ENCODE peak calls at places on chromosome 17, in eight cellular contexts. G, J, Y, D, A, C, H and O are unnamed samples.
A peak's percentile ranks its signal among the peaks of the same experiment; 100 is the strongest.

GRCh38 chr17:42458497-42459255 is at the start of gene ATP6V0A1:
- DNase-seq in G (peak; percentile 82), J (peak; percentile 95), A (peak; percentile 94), Y (peak; percentile 95), C (peak; percentile 98), D (peak; percentile 97), H (no peak), O (no peak)

GRCh38 chr17:2122641-2123302 is 67.9 kb downstream of the HIC1 start:
- DNase-seq in D (peak; percentile 62), J (no peak), A (no peak), G (peak; percentile 87), Y (peak; percentile 68), H (peak; percentile 66), C (peak; percentile 80), O (peak; percentile 65)

GRCh38 chr17:73541111-73541510 is 103.1 kb downstream of the SDK2 start:
- DNase-seq in C (no peak), H (no peak), G (no peak), J (no peak), D (no peak), A (no peak), Y (no peak), O (no peak)

GRCh38 chr17:82250868-82251500 is 22.1 kb downstream of the SLC16A3 start:
- DNase-seq in A (no peak), G (no peak), D (no peak), Y (no peak), H (no peak), J (no peak), C (peak; percentile 47), O (no peak)

GRCh38 chr17:34095101-34095500 is 160.0 kb upstream of the CCL2 start:
- DNase-seq in Y (no peak), J (no peak), D (no peak), H (no peak), C (no peak), A (no peak), G (no peak), O (no peak)

GRCh38 chr17:55735784-55736405 is 13.2 kb upstream of the TMEM100 start:
- DNase-seq in Y (no peak), A (peak; percentile 72), J (peak; percentile 39), D (no peak), H (no peak), C (no peak), G (peak; percentile 8), O (no peak)

GRCh38 chr17:35748323-35748960 is 4.6 kb downstream of the GAS2L2 start:
- DNase-seq in J (no peak), A (no peak), Y (no peak), C (no peak), D (no peak), H (no peak), G (peak; percentile 53), O (no peak)

GRCh38 chr17:21460358-21460757 is 84.2 kb downstream of the KCNJ12 start:
- DNase-seq in H (no peak), A (no peak), Y (no peak), D (no peak), G (no peak), J (no peak), C (no peak), O (no peak)

GRCh38 chr17:32834104-32834503 is 42.8 kb downstream of the MYO1D start:
- DNase-seq in H (no peak), C (no peak), G (no peak), Y (no peak), A (no peak), J (no peak), D (no peak), O (no peak)

GRCh38 chr17:27572665-27573064 is 58.3 kb upstream of the LGALS9 start:
- DNase-seq in G (no peak), A (no peak), Y (no peak), C (no peak), H (no peak), D (no peak), J (no peak), O (no peak)

GRCh38 chr17:37384560-37385160 is 8.9 kb downstream of the C17orf78 start:
- DNase-seq in H (no peak), D (no peak), J (no peak), Y (no peak), A (no peak), G (no peak), C (no peak), O (no peak)

GRCh38 chr17:36728030-36728991 is 126.9 kb downstream of the MRM1 start:
- DNase-seq in A (no peak), H (no peak), C (no peak), J (no peak), G (no peak), Y (no peak), D (no peak), O (no peak)

GRCh38 chr17:4997302-4998026 is at the start of the genes INCA1 and KIF1C:
- DNase-seq in Y (peak; percentile 95), H (peak; percentile 54), A (peak; percentile 91), C (peak; percentile 98), D (peak; percentile 95), J (peak; percentile 89), G (peak; percentile 97), O (peak; percentile 52)

GRCh38 chr17:49798182-49798581 is 9.7 kb downstream of the KAT7 start:
- DNase-seq in A (no peak), D (no peak), G (no peak), H (no peak), J (no peak), Y (no peak), C (no peak), O (no peak)
- H3K27ac ChIP-seq in A (no peak overlapping the region), D (peak overlapping the region; percentile 14), G (no peak overlapping the region), H (no peak overlapping the region), J (no peak overlapping the region), Y (peak overlapping the region; percentile 5), C (no peak overlapping the region), O (no peak overlapping the region)

GRCh38 chr17:9108166-9108565 is 86.9 kb downstream of the NTN1 start:
- DNase-seq in J (no peak), A (no peak), H (no peak), C (no peak), Y (no peak), D (no peak), G (no peak), O (no peak)

GRCh38 chr17:9101356-9101755 is 80.0 kb downstream of the NTN1 start:
- DNase-seq in Y (no peak), G (no peak), H (no peak), D (no peak), J (no peak), A (no peak), C (no peak), O (no peak)

GRCh38 chr17:9107527-9107926 is 86.2 kb downstream of the NTN1 start:
- DNase-seq in Y (no peak), D (no peak), H (no peak), C (no peak), J (no peak), G (no peak), A (no peak), O (no peak)

GRCh38 chr17:9104370-9105041 is 83.2 kb downstream of the NTN1 start:
- DNase-seq in H (no peak), C (peak; percentile 70), D (peak; percentile 80), Y (no peak), G (no peak), A (no peak), J (no peak), O (no peak)

DNA sequence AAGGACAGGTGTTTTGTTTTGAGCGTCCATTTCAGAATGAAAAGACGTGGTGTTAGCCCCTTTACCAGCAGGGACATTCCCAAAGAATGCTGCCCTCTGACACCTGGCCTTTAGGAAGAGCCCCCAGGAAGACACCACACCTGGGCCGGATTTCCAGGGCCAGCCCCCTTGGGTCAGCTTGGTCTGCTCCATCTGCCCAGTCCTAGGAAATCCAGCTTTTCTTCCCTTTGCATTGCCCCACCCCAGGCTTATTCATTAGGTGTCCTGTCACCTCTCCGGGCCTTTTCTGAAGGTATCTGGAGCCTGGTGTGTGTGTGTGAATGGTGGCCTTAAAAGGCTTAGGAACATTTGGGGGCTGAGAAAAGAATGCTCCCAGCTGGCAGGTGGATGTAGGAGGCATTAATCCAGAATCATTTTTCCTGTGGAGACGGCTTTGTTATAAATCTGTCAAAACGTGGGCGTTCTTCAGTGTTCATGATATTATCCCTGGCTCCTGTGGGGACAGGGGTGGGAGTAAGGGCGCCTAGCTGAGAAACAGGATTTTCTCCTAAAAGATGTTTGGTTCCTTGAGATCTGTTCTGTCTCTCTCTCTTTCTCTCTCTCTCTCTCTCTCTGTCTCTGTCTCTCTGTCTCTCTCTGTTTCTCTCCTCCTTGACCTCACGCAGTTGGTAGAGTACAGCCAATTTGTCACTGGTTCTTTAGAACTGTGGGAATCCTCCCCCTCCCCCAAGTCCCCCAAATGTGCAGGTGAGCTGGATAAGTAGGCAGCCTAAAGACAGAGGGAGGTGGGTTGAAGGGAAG is 84.0 kb downstream of the NTN1 start:
- DNase-seq in Y (no peak), G (no peak), C (no peak), J (no peak), H (no peak), A (no peak), D (no peak), O (no peak)
- H3K27ac ChIP-seq in Y (no peak overlapping the region), G (no peak overlapping the region), C (peak overlapping the region; percentile 72), J (no peak overlapping the region), H (no peak overlapping the region), A (no peak overlapping the region), D (peak overlapping the region; percentile 87), O (no peak overlapping the region)

DNA sequence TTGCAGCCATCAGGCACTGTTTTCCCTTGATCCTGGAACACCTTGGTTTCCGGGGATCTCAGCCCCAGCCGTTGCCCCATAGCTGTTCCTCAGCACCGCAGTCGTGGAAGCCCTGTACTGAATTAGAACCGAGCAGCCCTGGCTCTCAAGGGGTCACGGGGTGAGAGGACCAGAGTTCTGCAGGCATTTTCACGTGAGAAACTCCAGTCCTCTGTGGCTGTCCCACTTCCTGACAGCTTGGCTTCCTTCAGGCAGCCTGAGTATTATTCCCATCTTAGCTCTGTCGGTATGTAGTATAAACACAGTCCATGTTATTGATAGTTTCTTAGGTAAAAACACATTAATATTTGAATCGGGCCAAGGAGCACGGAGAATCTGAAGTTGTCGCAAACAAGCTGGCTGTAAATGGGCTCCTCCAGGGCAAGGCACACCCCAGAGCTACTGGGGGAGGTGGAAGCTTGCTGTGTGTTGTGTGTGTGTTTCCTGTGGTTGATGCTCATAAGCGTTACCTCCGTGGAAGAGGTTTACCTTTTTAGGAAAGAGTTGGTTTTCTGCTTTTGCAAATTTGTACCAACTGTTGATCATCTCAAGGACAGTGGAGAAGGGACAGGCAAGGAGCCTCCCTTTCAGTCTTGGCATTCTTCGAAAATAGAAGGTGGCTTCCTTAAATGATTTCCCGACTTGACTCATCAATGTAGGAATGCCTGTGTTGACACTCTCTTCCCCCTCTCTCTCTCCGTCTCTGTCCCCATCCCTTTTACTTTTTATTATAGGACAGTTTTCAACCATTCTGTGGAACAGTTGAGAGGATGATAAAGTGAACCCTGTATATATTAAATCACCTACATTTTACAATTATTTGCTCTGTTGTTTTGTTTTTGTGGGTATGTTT is 208.9 kb upstream of the CHMP6 start:
- DNase-seq in A (peak; percentile 46), G (no peak), D (no peak), Y (no peak), C (no peak), H (no peak), J (no peak), O (no peak)
- H3K27ac ChIP-seq in A (peak overlapping the region; percentile 43), G (no peak overlapping the region), D (peak overlapping the region; percentile 21), Y (no peak overlapping the region), C (no peak overlapping the region), H (no peak overlapping the region), J (peak overlapping the region; percentile 20), O (no peak overlapping the region)

DNA sequence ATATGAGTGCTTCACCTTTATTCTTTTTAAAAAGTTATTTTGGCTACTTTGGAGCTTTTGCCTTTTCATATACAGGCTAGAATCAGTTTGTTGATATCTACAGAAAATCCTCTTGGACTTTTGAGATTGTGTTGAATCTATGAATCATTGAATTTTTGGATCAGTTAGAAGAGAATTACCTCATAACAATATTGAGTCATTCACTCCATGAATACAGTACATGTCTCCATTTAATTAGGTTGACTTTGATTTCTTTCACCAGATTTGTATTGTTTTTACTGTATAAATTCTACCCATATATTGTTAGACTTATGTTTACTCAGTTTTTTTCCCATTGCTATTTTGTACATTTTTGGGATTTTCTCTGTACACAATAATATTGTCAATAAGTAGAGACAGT is 54.4 kb downstream of the TAOK1 start:
- DNase-seq in J (no peak), H (no peak), A (no peak), C (no peak), D (no peak), G (no peak), Y (no peak), O (no peak)
- H3K27ac ChIP-seq in J (no peak overlapping the region), H (no peak overlapping the region), A (no peak overlapping the region), C (no peak overlapping the region), D (no peak overlapping the region), G (peak overlapping the region; percentile 18), Y (no peak overlapping the region), O (no peak overlapping the region)